ENCODE peak calls at places on chromosome 14, in ten cellular contexts. One of them, this sample, is unnamed.

GRCh38 chr14:61033851-61034250 is 52.8 kb downstream of the SLC38A6 start:
- DNase-seq in epithelial cell of esophagus: no peak
- DNase-seq in GM23338: no peak
- DNase-seq in AG09309: peak; percentile 40
- DNase-seq in endodermal cell: no peak
- DNase-seq in lower leg skin: no peak
- DNase-seq in fibroblast of mammary gland: peak; percentile 28
- DNase-seq in mammary epithelial cell: no peak
- DNase-seq in neural progenitor cell: no peak
- DNase-seq in body of pancreas: no peak
- DNase-seq in this sample: peak; percentile 28

GRCh38 chr14:71426001-71426400 is 506.2 kb upstream of the RGS6 start:
- DNase-seq in body of pancreas: no peak
- DNase-seq in AG09309: no peak
- DNase-seq in mammary epithelial cell: no peak
- DNase-seq in endodermal cell: no peak
- DNase-seq in neural progenitor cell: no peak
- DNase-seq in lower leg skin: no peak
- DNase-seq in epithelial cell of esophagus: no peak
- DNase-seq in fibroblast of mammary gland: no peak
- DNase-seq in GM23338: no peak
- DNase-seq in this sample: no peak

GRCh38 chr14:63470877-63471565 is 72.2 kb downstream of the PPP2R5E start:
- DNase-seq in neural progenitor cell: no peak
- DNase-seq in endodermal cell: no peak
- DNase-seq in fibroblast of mammary gland: peak; percentile 82
- DNase-seq in body of pancreas: no peak
- DNase-seq in epithelial cell of esophagus: peak; percentile 91
- DNase-seq in GM23338: no peak
- DNase-seq in AG09309: peak; percentile 38
- DNase-seq in lower leg skin: no peak
- DNase-seq in mammary epithelial cell: peak; percentile 84
- DNase-seq in this sample: peak; percentile 74

GRCh38 chr14:65847065-65847847 is 434.7 kb downstream of the FUT8 start:
- DNase-seq in body of pancreas: peak; percentile 29
- DNase-seq in GM23338: no peak
- DNase-seq in neural progenitor cell: no peak
- DNase-seq in epithelial cell of esophagus: no peak
- DNase-seq in endodermal cell: no peak
- DNase-seq in mammary epithelial cell: no peak
- DNase-seq in fibroblast of mammary gland: no peak
- DNase-seq in AG09309: no peak
- DNase-seq in lower leg skin: peak; percentile 18
- DNase-seq in this sample: no peak

GRCh38 chr14:76514599-76514998 is 138.7 kb downstream of the ESRRB start:
- DNase-seq in endodermal cell: peak; percentile 44
- DNase-seq in neural progenitor cell: no peak
- DNase-seq in fibroblast of mammary gland: peak; percentile 9
- DNase-seq in mammary epithelial cell: peak; percentile 46
- DNase-seq in GM23338: no peak
- DNase-seq in epithelial cell of esophagus: peak; percentile 66
- DNase-seq in AG09309: no peak
- DNase-seq in lower leg skin: no peak
- DNase-seq in body of pancreas: peak; percentile 59
- DNase-seq in this sample: no peak

GRCh38 chr14:22598896-22599244 is 770 bp downstream of the ABHD4 start:
- DNase-seq in epithelial cell of esophagus: peak; percentile 87
- DNase-seq in GM23338: peak; percentile 73
- DNase-seq in endodermal cell: peak; percentile 74
- DNase-seq in lower leg skin: no peak
- DNase-seq in fibroblast of mammary gland: peak; percentile 65
- DNase-seq in AG09309: no peak
- DNase-seq in neural progenitor cell: peak; percentile 22
- DNase-seq in body of pancreas: peak; percentile 72
- DNase-seq in mammary epithelial cell: peak; percentile 82
- DNase-seq in this sample: peak; percentile 59

GRCh38 chr14:105748204-105748578 is 221.8 kb downstream of the TMEM121 start:
- DNase-seq in GM23338: no peak
- DNase-seq in body of pancreas: peak; percentile 52
- DNase-seq in neural progenitor cell: no peak
- DNase-seq in AG09309: no peak
- DNase-seq in epithelial cell of esophagus: no peak
- DNase-seq in fibroblast of mammary gland: no peak
- DNase-seq in mammary epithelial cell: no peak
- DNase-seq in lower leg skin: no peak
- DNase-seq in endodermal cell: no peak
- DNase-seq in this sample: no peak

GRCh38 chr14:90514015-90514398 is 117.2 kb downstream of the CALM1 start:
- DNase-seq in epithelial cell of esophagus: no peak
- DNase-seq in GM23338: no peak
- DNase-seq in fibroblast of mammary gland: no peak
- DNase-seq in lower leg skin: no peak
- DNase-seq in AG09309: no peak
- DNase-seq in body of pancreas: no peak
- DNase-seq in neural progenitor cell: no peak
- DNase-seq in endodermal cell: no peak
- DNase-seq in mammary epithelial cell: no peak
- DNase-seq in this sample: no peak

GRCh38 chr14:89365071-89365801 is 51.8 kb downstream of the FOXN3 start:
- DNase-seq in lower leg skin: no peak
- DNase-seq in fibroblast of mammary gland: peak; percentile 17
- DNase-seq in body of pancreas: no peak
- DNase-seq in neural progenitor cell: no peak
- DNase-seq in mammary epithelial cell: no peak
- DNase-seq in epithelial cell of esophagus: no peak
- DNase-seq in GM23338: no peak
- DNase-seq in AG09309: no peak
- DNase-seq in endodermal cell: no peak
- DNase-seq in this sample: no peak

GRCh38 chr14:93787465-93788306 is 599 bp downstream of the PRIMA1 start:
- DNase-seq in GM23338: peak; percentile 83
- DNase-seq in body of pancreas: no peak
- DNase-seq in AG09309: no peak
- DNase-seq in epithelial cell of esophagus: no peak
- DNase-seq in mammary epithelial cell: no peak
- DNase-seq in endodermal cell: peak; percentile 89
- DNase-seq in neural progenitor cell: peak; percentile 77
- DNase-seq in lower leg skin: no peak
- DNase-seq in fibroblast of mammary gland: no peak
- DNase-seq in this sample: no peak
- H3K4me3 ChIP-seq in GM23338: peak overlapping the region; percentile 86
- H3K4me3 ChIP-seq in body of pancreas: no peak overlapping the region
- H3K4me3 ChIP-seq in AG09309: no peak overlapping the region
- H3K4me3 ChIP-seq in epithelial cell of esophagus: no peak overlapping the region
- H3K4me3 ChIP-seq in mammary epithelial cell: no peak overlapping the region
- H3K4me3 ChIP-seq in endodermal cell: peak overlapping the region; percentile 92
- H3K4me3 ChIP-seq in neural progenitor cell: peak overlapping the region; percentile 94
- H3K4me3 ChIP-seq in lower leg skin: no peak overlapping the region
- H3K4me3 ChIP-seq in fibroblast of mammary gland: no peak overlapping the region
- H3K4me3 ChIP-seq in this sample: no peak overlapping the region

GRCh38 chr14:95025218-95025617 is 132.1 kb downstream of the DICER1 start:
- DNase-seq in neural progenitor cell: no peak
- DNase-seq in fibroblast of mammary gland: no peak
- DNase-seq in endodermal cell: no peak
- DNase-seq in AG09309: no peak
- DNase-seq in GM23338: no peak
- DNase-seq in body of pancreas: no peak
- DNase-seq in mammary epithelial cell: no peak
- DNase-seq in epithelial cell of esophagus: no peak
- DNase-seq in lower leg skin: no peak
- DNase-seq in this sample: no peak

GRCh38 chr14:95024380-95024779 is 132.9 kb downstream of the DICER1 start:
- DNase-seq in fibroblast of mammary gland: no peak
- DNase-seq in lower leg skin: no peak
- DNase-seq in neural progenitor cell: no peak
- DNase-seq in body of pancreas: no peak
- DNase-seq in GM23338: no peak
- DNase-seq in endodermal cell: no peak
- DNase-seq in epithelial cell of esophagus: no peak
- DNase-seq in mammary epithelial cell: no peak
- DNase-seq in AG09309: no peak
- DNase-seq in this sample: no peak

GRCh38 chr14:95025941-95026340 is 131.4 kb downstream of the DICER1 start:
- DNase-seq in neural progenitor cell: no peak
- DNase-seq in endodermal cell: no peak
- DNase-seq in AG09309: no peak
- DNase-seq in mammary epithelial cell: no peak
- DNase-seq in lower leg skin: no peak
- DNase-seq in fibroblast of mammary gland: no peak
- DNase-seq in GM23338: no peak
- DNase-seq in epithelial cell of esophagus: no peak
- DNase-seq in body of pancreas: no peak
- DNase-seq in this sample: no peak

GRCh38 chr14:95023886-95024285 is 133.4 kb downstream of the DICER1 start:
- DNase-seq in body of pancreas: no peak
- DNase-seq in endodermal cell: no peak
- DNase-seq in GM23338: no peak
- DNase-seq in mammary epithelial cell: peak; percentile 33
- DNase-seq in epithelial cell of esophagus: no peak
- DNase-seq in lower leg skin: no peak
- DNase-seq in AG09309: peak; percentile 10
- DNase-seq in fibroblast of mammary gland: peak; percentile 72
- DNase-seq in neural progenitor cell: no peak
- DNase-seq in this sample: no peak

GRCh38 chr14:95026851-95027463 is 130.4 kb downstream of the DICER1 start:
- DNase-seq in lower leg skin: peak; percentile 23
- DNase-seq in mammary epithelial cell: no peak
- DNase-seq in GM23338: no peak
- DNase-seq in fibroblast of mammary gland: no peak
- DNase-seq in body of pancreas: no peak
- DNase-seq in neural progenitor cell: no peak
- DNase-seq in endodermal cell: no peak
- DNase-seq in epithelial cell of esophagus: no peak
- DNase-seq in AG09309: no peak
- DNase-seq in this sample: no peak
- TF ChIP-seq CTCF in lower leg skin: no peak
- TF ChIP-seq CTCF in mammary epithelial cell: no peak
- TF ChIP-seq CTCF in GM23338: peak; percentile 43
- TF ChIP-seq CTCF in fibroblast of mammary gland: no peak
- TF ChIP-seq CTCF in body of pancreas: no peak
- TF ChIP-seq CTCF in neural progenitor cell: no peak
- TF ChIP-seq CTCF in endodermal cell: peak; percentile 38
- TF ChIP-seq CTCF in epithelial cell of esophagus: no peak
- TF ChIP-seq CTCF in AG09309: no peak
- TF ChIP-seq CTCF in this sample: no peak

DNA sequence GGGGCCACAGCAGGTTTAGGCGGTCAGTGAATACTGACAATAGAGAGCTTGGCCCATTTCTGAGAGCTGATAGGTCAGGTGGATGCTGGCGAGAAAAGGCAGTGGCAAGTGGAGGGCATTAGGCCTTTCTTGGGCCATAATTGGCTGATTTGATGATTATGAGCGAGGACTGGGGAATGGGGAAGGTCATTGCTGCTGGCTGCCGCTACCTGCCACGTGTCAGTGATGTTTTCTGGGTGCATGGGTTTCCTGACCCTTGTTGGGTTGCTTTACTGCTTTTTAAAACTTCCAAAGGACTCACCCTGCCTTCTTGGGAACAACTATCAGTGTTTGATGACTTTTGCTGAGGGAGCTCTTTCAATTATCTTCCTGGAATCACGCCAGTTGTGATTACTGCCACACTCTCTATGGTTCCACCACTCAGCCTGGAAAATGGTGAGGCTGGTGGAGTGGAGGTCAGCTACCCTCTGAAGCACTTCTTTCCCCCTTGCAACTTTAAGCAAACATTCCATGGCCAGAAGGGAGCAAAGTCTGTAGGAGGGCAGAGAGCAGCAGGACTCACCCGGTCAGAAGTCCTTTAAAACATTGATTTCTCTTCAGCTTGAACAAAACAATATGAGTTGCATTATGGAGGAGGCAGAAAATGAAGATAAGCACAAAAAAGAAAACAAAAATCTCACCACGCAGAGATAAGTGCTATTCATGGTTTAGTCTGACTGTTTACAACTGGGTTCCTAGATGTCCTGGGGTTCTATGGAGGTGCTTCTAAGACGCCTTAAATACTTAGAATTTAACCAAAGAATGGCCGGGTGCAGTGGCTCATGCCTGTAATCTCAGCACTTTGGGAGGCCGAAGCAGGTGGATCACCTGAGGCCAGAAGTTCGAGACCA is 12.1 kb upstream of the SLC10A1 start:
- DNase-seq in mammary epithelial cell: no peak
- DNase-seq in endodermal cell: no peak
- DNase-seq in GM23338: no peak
- DNase-seq in neural progenitor cell: no peak
- DNase-seq in epithelial cell of esophagus: no peak
- DNase-seq in lower leg skin: peak; percentile 39
- DNase-seq in body of pancreas: no peak
- DNase-seq in fibroblast of mammary gland: no peak
- DNase-seq in AG09309: no peak
- DNase-seq in this sample: no peak
- H3K4me3 ChIP-seq in mammary epithelial cell: no peak overlapping the region
- H3K4me3 ChIP-seq in endodermal cell: no peak overlapping the region
- H3K4me3 ChIP-seq in GM23338: no peak overlapping the region
- H3K4me3 ChIP-seq in neural progenitor cell: no peak overlapping the region
- H3K4me3 ChIP-seq in epithelial cell of esophagus: no peak overlapping the region
- H3K4me3 ChIP-seq in lower leg skin: no peak overlapping the region
- H3K4me3 ChIP-seq in body of pancreas: no peak overlapping the region
- H3K4me3 ChIP-seq in fibroblast of mammary gland: no peak overlapping the region
- H3K4me3 ChIP-seq in AG09309: no peak overlapping the region
- H3K4me3 ChIP-seq in this sample: no peak overlapping the region

DNA sequence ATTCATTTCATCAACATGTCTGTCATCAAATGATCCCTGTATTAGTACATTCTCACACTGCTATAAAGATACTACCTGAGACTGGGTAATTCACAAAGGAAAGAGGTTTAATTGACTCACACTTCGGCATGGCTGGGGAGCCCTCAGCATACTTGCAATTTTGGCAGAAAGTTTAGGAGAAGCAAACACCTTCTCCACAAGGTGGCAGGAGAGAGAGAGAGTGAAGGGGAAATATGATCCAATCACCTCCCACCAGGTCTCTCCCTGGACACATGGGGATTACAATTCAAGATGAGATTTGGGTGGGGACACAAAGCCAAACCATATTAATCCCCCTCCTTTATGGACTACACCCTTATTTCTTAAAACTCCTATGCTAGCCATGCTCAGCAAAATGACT is 932.2 kb downstream of the FLRT2 start:
- DNase-seq in lower leg skin: no peak
- DNase-seq in epithelial cell of esophagus: peak; percentile 40
- DNase-seq in endodermal cell: peak; percentile 63
- DNase-seq in mammary epithelial cell: peak; percentile 26
- DNase-seq in fibroblast of mammary gland: peak; percentile 26
- DNase-seq in GM23338: peak; percentile 69
- DNase-seq in AG09309: no peak
- DNase-seq in body of pancreas: peak; percentile 40
- DNase-seq in neural progenitor cell: peak; percentile 50
- DNase-seq in this sample: peak; percentile 8
- TF ChIP-seq CTCF in lower leg skin: no peak
- TF ChIP-seq CTCF in epithelial cell of esophagus: peak; percentile 59
- TF ChIP-seq CTCF in endodermal cell: peak; percentile 75
- TF ChIP-seq CTCF in mammary epithelial cell: peak; percentile 21
- TF ChIP-seq CTCF in fibroblast of mammary gland: peak; percentile 36
- TF ChIP-seq CTCF in GM23338: peak; percentile 68
- TF ChIP-seq CTCF in AG09309: peak; percentile 48
- TF ChIP-seq CTCF in body of pancreas: peak; percentile 55
- TF ChIP-seq CTCF in neural progenitor cell: peak; percentile 48
- TF ChIP-seq CTCF in this sample: peak; percentile 47

This sample was measured in astrocyte of the spinal cord.